ENCODE peak calls at places on chromosome 12, in five cellular contexts. O is left cardiac atrium, Z is WTC11, K is retina, C is hepatocyte. L is an unnamed sample.

GRCh38 chr12:71440393-71441349 is 1.1 kb downstream of the LGR5 start:
- DNase-seq in O (no peak), Z (peak; percentile 34), K (peak; percentile 68), C (peak; percentile 32), L (peak; percentile 74)

GRCh38 chr12:49877066-49877465 is 26.6 kb downstream of the FAIM2 start:
- DNase-seq in O (no peak), Z (no peak), K (no peak), C (no peak), L (no peak)

GRCh38 chr12:89181271-89181920 is 170.9 kb downstream of the DUSP6 start:
- DNase-seq in O (no peak), Z (no peak), K (no peak), C (peak; percentile 15), L (no peak)

GRCh38 chr12:43284441-43284840 is 267.6 kb downstream of the ADAMTS20 start:
- DNase-seq in O (no peak), Z (no peak), K (no peak), C (no peak), L (no peak)

GRCh38 chr12:131818821-131819585 is 9.2 kb upstream of the MMP17 start:
- DNase-seq in O (no peak), Z (no peak), K (no peak), C (no peak), L (peak; percentile 55)

GRCh38 chr12:57545809-57546437 is 1.1 kb downstream of the DCTN2 start:
- DNase-seq in O (no peak), Z (no peak), K (no peak), C (peak; percentile 55), L (peak; percentile 70)

GRCh38 chr12:48029811-48030650 is 25.8 kb upstream of the COL2A1 start:
- DNase-seq in O (no peak), Z (no peak), K (no peak), C (no peak), L (peak; percentile 78)

GRCh38 chr12:120015313-120015712 is 26.3 kb downstream of the BICDL1 start:
- DNase-seq in O (no peak), Z (no peak), K (no peak), C (no peak), L (no peak)

GRCh38 chr12:124410354-124411175 is 115.7 kb downstream of the RFLNA start:
- DNase-seq in O (peak; percentile 39), Z (no peak), K (peak; percentile 33), C (no peak), L (peak; percentile 66)

GRCh38 chr12:90627180-90627896 is 327.6 kb downstream of the CCER1 start:
- DNase-seq in O (no peak), Z (no peak), K (no peak), C (no peak), L (no peak)

L was measured in islet precursor cell.